ENCODE peak calls at places on chromosomes 7 and 10, in four cellular contexts. T is posterior cingulate gyrus; Z is right lobe of liver; B is activated CD4-positive, alpha-beta T cell treated with anti-CD3 and anti-CD28 coated beads, Interleukin-2, amount 10 ng/mL, durations not matched to agents 7 days and 5 days. H is an unnamed sample.

GRCh38 chr7:92598310-92598981 is 8.3 kb upstream of the FAM133B start:
- DNase-seq in T (no peak), Z (no peak), B (no peak), H (no peak)

GRCh38 chr7:105742787-105743186 is 133.6 kb downstream of the ATXN7L1 start:
- DNase-seq in T (no peak), Z (no peak), B (no peak), H (no peak)

GRCh38 chr10:121598261-121599249 is at the start of gene FGFR2:
- DNase-seq in T (peak), Z (peak), B (peak), H (peak)

GRCh38 chr7:99125505-99125865 is 18.4 kb downstream of the SMURF1 start:
- DNase-seq in T (no peak), Z (no peak), B (no peak), H (no peak)

GRCh38 chr7:134959810-134960209 is 26.5 kb upstream of the AGBL3 start:
- DNase-seq in T (no peak), Z (no peak), B (no peak), H (no peak)

GRCh38 chr7:47762746-47763062 is 180.8 kb upstream of the TNS3 start:
- DNase-seq in T (no peak), Z (no peak), B (no peak), H (no peak)

GRCh38 chr7:83413831-83414230 is 235.1 kb downstream of the SEMA3E start:
- DNase-seq in T (no peak), Z (no peak), B (no peak), H (no peak)

GRCh38 chr7:83011954-83012353 is 150.7 kb downstream of the PCLO start:
- DNase-seq in T (no peak), Z (no peak), B (no peak), H (no peak)

GRCh38 chr7:90804370-90804769 is 208.2 kb downstream of the CDK14 start:
- DNase-seq in T (no peak), Z (no peak), B (no peak), H (no peak)

GRCh38 chr7:139094596-139094995 is 14.9 kb downstream of the ZC3HAV1 start:
- DNase-seq in T (no peak), Z (no peak), B (peak), H (no peak)

GRCh38 chr10:31829776-31830175 is 98.9 kb downstream of the ARHGAP12 start:
- DNase-seq in T (no peak), Z (no peak), B (no peak), H (no peak)

GRCh38 chr10:97065128-97065527 is 120.6 kb downstream of the SLIT1 start:
- DNase-seq in T (no peak), Z (no peak), B (no peak), H (no peak)

H was measured in anterior cingulate cortex.